ENCODE peak calls at places on chromosomes 11 and 22, in six cellular contexts. B is Panc1, X is K562, Q is GM12878, W is HCT116, R is HepG2. Z is an unnamed sample.

GRCh38 chr11:121555172-121555571 is 102.4 kb upstream of the SORL1-AS1 start:
- DNase-seq in B (no peak), X (no peak), Q (no peak), W (no peak), R (no peak), Z (no peak)

GRCh38 chr11:17979770-17980371 is 33.0 kb downstream of the SERGEF start:
- DNase-seq in B (peak), X (peak), Q (no peak), W (no peak), R (peak), Z (peak)

GRCh38 chr11:81840375-81840774 is 893.3 kb downstream of the FAM181B start:
- DNase-seq in B (no peak), X (no peak), Q (no peak), W (no peak), R (no peak), Z (no peak)

GRCh38 chr22:20803696-20804324 is 29.9 kb downstream of the SERPIND1 start:
- DNase-seq in B (no peak), X (peak), Q (no peak), W (peak), R (peak), Z (peak)

GRCh38 chr11:134466035-134466908 is 54.2 kb upstream of the B3GAT1 start:
- DNase-seq in B (no peak), X (no peak), Q (no peak), W (no peak), R (no peak), Z (peak)

GRCh38 chr11:47340980-47341775 is 11.3 kb downstream of the MYBPC3 start:
- DNase-seq in B (no peak), X (no peak), Q (no peak), W (no peak), R (no peak), Z (no peak)

GRCh38 chr11:9664276-9665171 is 647 bp downstream of the SWAP70 start:
- DNase-seq in B (peak), X (no peak), Q (no peak), W (no peak), R (peak), Z (no peak)

GRCh38 chr22:42610211-42610610 is 4.5 kb downstream of the POLDIP3 start:
- DNase-seq in B (no peak), X (no peak), Q (no peak), W (no peak), R (no peak), Z (no peak)

GRCh38 chr11:64585150-64585549 is 5.9 kb upstream of the SLC22A12 start:
- DNase-seq in B (no peak), X (no peak), Q (no peak), W (no peak), R (no peak), Z (no peak)

GRCh38 chr11:27571151-27571840 is 64.7 kb upstream of the LIN7C start:
- DNase-seq in B (no peak), X (no peak), Q (no peak), W (no peak), R (no peak), Z (no peak)

GRCh38 chr11:58784995-58785394 is 53.3 kb upstream of the GLYAT start:
- DNase-seq in B (no peak), X (no peak), Q (no peak), W (no peak), R (no peak), Z (no peak)

GRCh38 chr11:8621147-8621546 is 27.1 kb upstream of the STK33 start:
- DNase-seq in B (no peak), X (no peak), Q (no peak), W (no peak), R (no peak), Z (no peak)

GRCh38 chr11:104588975-104589374 is 309.3 kb downstream of the CASP12 start:
- DNase-seq in B (no peak), X (no peak), Q (no peak), W (no peak), R (no peak), Z (no peak)

GRCh38 chr11:19437760-19438159 is 197.0 kb upstream of the E2F8 start:
- DNase-seq in B (no peak), X (no peak), Q (no peak), W (no peak), R (no peak), Z (no peak)

GRCh38 chr11:66568124-66568916 is at the start of gene CTSF:
- DNase-seq in B (peak), X (peak), Q (no peak), W (no peak), R (no peak), Z (no peak)

GRCh38 chr22:22178992-22179391 is 65.6 kb upstream of the VPREB1 start:
- DNase-seq in B (no peak), X (no peak), Q (no peak), W (no peak), R (no peak), Z (no peak)

GRCh38 chr11:118111019-118111743 is 24.4 kb upstream of the SMIM35 start:
- DNase-seq in B (no peak), X (no peak), Q (no peak), W (no peak), R (no peak), Z (no peak)

GRCh38 chr22:35315141-35315854 is 15.6 kb downstream of the TOM1 start:
- DNase-seq in B (no peak), X (no peak), Q (no peak), W (no peak), R (no peak), Z (no peak)

GRCh38 chr22:38982008-38982927 is at the start of gene APOBEC3B:
- DNase-seq in B (peak), X (peak), Q (peak), W (peak), R (peak), Z (no peak)

GRCh38 chr11:115737875-115738274 is 233.7 kb upstream of the CADM1 start:
- DNase-seq in B (no peak), X (no peak), Q (no peak), W (no peak), R (no peak), Z (no peak)

GRCh38 chr11:117588166-117588810 is 208.7 kb downstream of the DSCAML1 start:
- DNase-seq in B (no peak), X (no peak), Q (no peak), W (no peak), R (no peak), Z (no peak)

GRCh38 chr11:5807580-5807979 is 1.1 kb upstream of the OR52N2 start:
- DNase-seq in B (no peak), X (no peak), Q (no peak), W (no peak), R (peak), Z (peak)

GRCh38 chr11:68206211-68206610 is 6.9 kb downstream of the KMT5B start:
- DNase-seq in B (peak), X (peak), Q (no peak), W (peak), R (peak), Z (peak)

GRCh38 chr11:14386895-14387480 is 28.0 kb upstream of the RRAS2 start:
- DNase-seq in B (no peak), X (no peak), Q (no peak), W (no peak), R (no peak), Z (peak)

GRCh38 chr11:132493786-132494185 is 1038.5 kb downstream of the OPCML start:
- DNase-seq in B (no peak), X (no peak), Q (no peak), W (no peak), R (no peak), Z (no peak)

GRCh38 chr11:62122076-62122475 is 1.7 kb upstream of the INCENP start:
- DNase-seq in B (no peak), X (no peak), Q (no peak), W (peak), R (peak), Z (no peak)

GRCh38 chr22:36775589-36775965 is 342 bp downstream of the IFT27 start:
- DNase-seq in B (no peak), X (no peak), Q (no peak), W (no peak), R (no peak), Z (peak)

GRCh38 chr11:133576351-133576750 is 44.0 kb upstream of the OPCML start:
- DNase-seq in B (no peak), X (no peak), Q (no peak), W (no peak), R (no peak), Z (no peak)

GRCh38 chr22:21714059-21714770 is 21.4 kb downstream of the YPEL1 start:
- DNase-seq in B (no peak), X (peak), Q (no peak), W (no peak), R (no peak), Z (no peak)

GRCh38 chr11:76744186-76745058 is 38.7 kb upstream of the TSKU start:
- DNase-seq in B (no peak), X (no peak), Q (no peak), W (no peak), R (no peak), Z (no peak)

GRCh38 chr22:45211848-45212247 is 28.8 kb downstream of the KIAA0930 start:
- DNase-seq in B (no peak), X (no peak), Q (no peak), W (no peak), R (no peak), Z (no peak)
- TF ChIP-seq SIN3A in B (no peak), X (no peak), Q (no peak), W (no peak), R (no peak), Z (no peak)

GRCh38 chr22:41305646-41306045 is 4.3 kb downstream of the ZC3H7B start:
- DNase-seq in B (no peak), X (no peak), Q (no peak), W (no peak), R (no peak), Z (no peak)
- TF ChIP-seq SIN3A in B (no peak), X (no peak), Q (no peak), W (no peak), R (no peak), Z (no peak)

DNA sequence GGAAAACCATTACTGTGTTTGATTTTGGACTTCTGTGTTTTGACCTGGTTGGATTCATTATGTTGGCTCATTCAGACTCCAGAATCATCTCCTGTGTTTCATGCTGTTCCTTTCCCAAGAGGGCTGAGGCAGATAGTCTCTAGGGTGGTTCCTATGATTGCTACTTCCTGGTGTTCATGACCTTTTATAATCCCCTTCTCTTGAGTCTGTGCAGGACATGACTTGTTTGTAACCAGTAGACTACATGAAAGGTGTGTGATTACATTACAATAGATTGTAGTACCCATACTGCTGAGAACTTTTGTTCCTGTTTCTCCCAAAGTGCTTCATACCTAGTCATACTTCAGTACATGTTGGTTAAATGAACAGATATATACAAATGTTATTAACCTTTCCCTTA is 700.6 kb downstream of the METTL15 start:
- DNase-seq in B (no peak), X (no peak), Q (no peak), W (no peak), R (no peak), Z (no peak)
- TF ChIP-seq SIN3A in B (no peak), X (no peak), Q (no peak), W (no peak), R (no peak), Z (no peak)

GRCh38 chr11:119373917-119374631 is 7.4 kb downstream of the USP2 start:
- DNase-seq in B (peak), X (peak), Q (no peak), W (no peak), R (peak), Z (peak)
- TF ChIP-seq SIN3A in B (no peak), X (no peak), Q (no peak), W (no peak), R (no peak), Z (no peak)

DNA sequence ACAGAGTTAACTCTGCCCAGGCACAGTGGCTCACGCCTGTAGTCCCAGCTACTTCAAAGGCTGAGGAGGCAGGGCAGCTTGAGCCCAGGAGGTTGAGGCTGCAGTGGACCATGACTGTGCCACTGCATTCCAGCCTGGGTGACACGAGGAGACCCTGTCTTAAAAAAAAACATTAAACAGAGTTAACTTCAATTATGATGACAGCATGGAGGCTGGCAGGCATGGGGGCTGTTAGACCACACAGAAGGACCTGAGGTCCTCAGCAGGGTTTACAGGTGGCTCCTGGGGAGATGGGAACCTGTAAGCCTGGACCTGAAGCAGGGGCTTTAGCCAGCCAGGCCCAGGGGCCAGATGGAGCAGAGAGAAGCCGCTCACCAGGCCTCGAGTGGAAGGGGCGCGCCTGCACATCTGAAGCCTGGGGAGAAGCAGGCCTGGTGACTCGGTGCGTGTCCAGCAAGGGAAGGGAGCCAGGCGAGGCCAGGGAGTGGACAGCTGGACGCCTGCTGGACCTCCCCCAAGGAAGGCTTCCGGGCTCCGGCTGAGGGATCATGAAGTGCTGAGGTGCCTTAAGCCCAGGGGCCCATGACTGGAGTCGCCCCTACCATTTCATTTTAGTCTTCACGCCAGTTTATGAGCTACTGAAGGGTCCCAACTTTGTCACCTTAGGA is 25.3 kb downstream of the RPUSD4 start:
- DNase-seq in B (no peak), X (no peak), Q (no peak), W (no peak), R (no peak), Z (no peak)
- TF ChIP-seq SIN3A in B (no peak), X (no peak), Q (no peak), W (no peak), R (no peak), Z (no peak)

DNA sequence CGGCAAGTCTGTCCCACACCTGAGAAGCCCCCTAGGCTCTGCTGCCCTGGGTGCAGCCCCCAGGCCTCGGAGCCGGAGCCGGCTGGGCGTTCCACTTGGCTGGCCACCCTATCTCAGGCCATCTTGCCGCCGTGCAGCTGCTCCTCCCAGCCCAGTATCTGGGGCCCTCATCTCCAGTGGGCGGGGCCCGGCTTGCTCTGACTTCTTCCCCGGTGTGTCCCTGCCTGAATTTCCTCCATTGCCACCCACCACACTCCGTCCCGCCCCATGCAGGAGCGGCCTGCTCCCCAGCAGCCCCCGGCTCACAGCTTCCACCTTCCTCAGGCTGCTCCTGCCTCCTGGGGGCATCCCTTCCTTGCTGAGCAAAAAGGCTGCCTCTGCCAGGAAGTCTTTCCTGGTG is 46.6 kb downstream of the WNT7B start:
- DNase-seq in B (no peak), X (peak), Q (no peak), W (no peak), R (no peak), Z (no peak)
- TF ChIP-seq SIN3A in B (no peak), X (no peak), Q (no peak), W (no peak), R (no peak), Z (no peak)

GRCh38 chr22:44572414-44573207 is 74.6 kb upstream of the RTL6 start:
- DNase-seq in B (no peak), X (no peak), Q (no peak), W (no peak), R (no peak), Z (no peak)

GRCh38 chr22:44573451-44573850 is 75.4 kb upstream of the RTL6 start:
- DNase-seq in B (no peak), X (no peak), Q (no peak), W (no peak), R (no peak), Z (no peak)

GRCh38 chr22:44569516-44569915 is 71.5 kb upstream of the RTL6 start:
- DNase-seq in B (no peak), X (no peak), Q (no peak), W (no peak), R (no peak), Z (no peak)

GRCh38 chr22:44571566-44572413 is 73.8 kb upstream of the RTL6 start:
- DNase-seq in B (no peak), X (no peak), Q (no peak), W (no peak), R (no peak), Z (no peak)

GRCh38 chr22:44570476-44571445 is 72.7 kb upstream of the RTL6 start:
- DNase-seq in B (no peak), X (no peak), Q (no peak), W (no peak), R (no peak), Z (no peak)
- TF ChIP-seq SIN3A in B (no peak), X (no peak), Q (no peak), W (no peak), R (no peak), Z (no peak)

Z was measured in H1.